ENCODE peak calls at places on chromosomes 6 and 20, in nine cellular contexts. A is naive thymus-derived CD4-positive, alpha-beta T cell; H is GM23248; L is cardiac muscle cell; Y is MM.1S; R is CD8-positive, alpha-beta memory T cell; Z is gastrocnemius medialis; G is neural progenitor cell; X is ovary. P is an unnamed sample.

GRCh38 chr6:38773338-38773737 is 58.2 kb downstream of the DNAH8 start:
- DNase-seq in A (no peak), H (no peak), L (peak; percentile 3), Y (peak; percentile 24), R (no peak), Z (no peak), G (peak; percentile 59), X (no peak), P (no peak)

GRCh38 chr6:55433446-55434130 is 106.3 kb downstream of the GFRAL start:
- DNase-seq in A (no peak), H (peak; percentile 50), L (no peak), Y (no peak), R (no peak), Z (no peak), G (peak; percentile 50), X (no peak), P (no peak)

GRCh38 chr6:144922120-144922722 is 637.1 kb downstream of the UTRN start:
- DNase-seq in A (no peak), H (peak; percentile 92), L (no peak), Y (no peak), R (no peak), Z (peak; percentile 2), G (no peak), X (no peak), P (no peak)

GRCh38 chr20:5492941-5493340 is 176.2 kb upstream of the PROKR2 start:
- DNase-seq in A (no peak), H (no peak), L (no peak), Y (no peak), R (no peak), Z (no peak), G (no peak), X (no peak), P (no peak)

GRCh38 chr6:139569561-139569960 is 195.1 kb upstream of the CITED2 start:
- DNase-seq in A (no peak), H (peak; percentile 83), L (no peak), Y (no peak), R (no peak), Z (no peak), G (no peak), X (no peak), P (no peak)

GRCh38 chr6:153003294-153003645 is 761 bp upstream of the MTRF1L start:
- DNase-seq in A (no peak), H (peak; percentile 46), L (peak; percentile 13), Y (no peak), R (no peak), Z (no peak), G (peak; percentile 15), X (no peak), P (no peak)

GRCh38 chr6:104908031-104908430 is 48.3 kb upstream of the HACE1 start:
- DNase-seq in A (no peak), H (peak; percentile 54), L (no peak), Y (no peak), R (no peak), Z (no peak), G (no peak), X (no peak), P (no peak)

GRCh38 chr6:32825966-32826365 is 9.2 kb upstream of the HLA-DOB start:
- DNase-seq in A (no peak), H (peak; percentile 71), L (peak; percentile 22), Y (no peak), R (no peak), Z (no peak), G (peak; percentile 59), X (no peak), P (no peak)

GRCh38 chr6:14743465-14744211 is 502.2 kb upstream of the JARID2 start:
- DNase-seq in A (no peak), H (peak; percentile 99), L (no peak), Y (no peak), R (peak; percentile 8), Z (peak; percentile 35), G (no peak), X (no peak), P (no peak)

GRCh38 chr20:58570181-58570859 is 55.1 kb upstream of the APCDD1L start:
- DNase-seq in A (no peak), H (no peak), L (no peak), Y (no peak), R (no peak), Z (no peak), G (no peak), X (no peak), P (no peak)

GRCh38 chr6:52984247-52984646 is 10.8 kb downstream of the GSTA4 start:
- DNase-seq in A (peak; percentile 62), H (peak; percentile 9), L (no peak), Y (peak; percentile 95), R (peak; percentile 16), Z (no peak), G (no peak), X (no peak), P (no peak)

GRCh38 chr6:156107514-156108150 is 652.0 kb upstream of the NOX3 start:
- DNase-seq in A (no peak), H (no peak), L (no peak), Y (no peak), R (no peak), Z (no peak), G (peak; percentile 45), X (no peak), P (no peak)

GRCh38 chr6:33983109-33983475 is 162.8 kb downstream of the GRM4 start:
- DNase-seq in A (no peak), H (peak; percentile 34), L (no peak), Y (peak; percentile 7), R (no peak), Z (peak; percentile 4), G (no peak), X (no peak), P (no peak)

GRCh38 chr20:32446301-32447100 is 88.4 kb downstream of the ASXL1 start:
- DNase-seq in A (no peak), H (no peak), L (no peak), Y (no peak), R (no peak), Z (no peak), G (no peak), X (no peak), P (no peak)

GRCh38 chr6:140203611-140204553 is 829.4 kb upstream of the CITED2 start:
- DNase-seq in A (no peak), H (peak; percentile 45), L (peak; percentile 5), Y (peak; percentile 39), R (no peak), Z (no peak), G (no peak), X (no peak), P (no peak)

GRCh38 chr20:58891686-58892125 is 39.2 kb downstream of the GNAS start:
- DNase-seq in A (no peak), H (peak; percentile 70), L (peak; percentile 66), Y (peak; percentile 40), R (no peak), Z (no peak), G (peak; percentile 84), X (peak; percentile 71), P (no peak)

GRCh38 chr6:166862287-166862977 is 93.9 kb downstream of the RNASET2 start:
- DNase-seq in A (peak; percentile 25), H (peak; percentile 23), L (peak; percentile 70), Y (no peak), R (no peak), Z (no peak), G (peak; percentile 76), X (peak; percentile 26), P (no peak)

GRCh38 chr6:154548130-154548830 is 37.8 kb upstream of the CNKSR3 start:
- DNase-seq in A (no peak), H (no peak), L (no peak), Y (no peak), R (no peak), Z (no peak), G (no peak), X (peak; percentile 38), P (no peak)

DNA sequence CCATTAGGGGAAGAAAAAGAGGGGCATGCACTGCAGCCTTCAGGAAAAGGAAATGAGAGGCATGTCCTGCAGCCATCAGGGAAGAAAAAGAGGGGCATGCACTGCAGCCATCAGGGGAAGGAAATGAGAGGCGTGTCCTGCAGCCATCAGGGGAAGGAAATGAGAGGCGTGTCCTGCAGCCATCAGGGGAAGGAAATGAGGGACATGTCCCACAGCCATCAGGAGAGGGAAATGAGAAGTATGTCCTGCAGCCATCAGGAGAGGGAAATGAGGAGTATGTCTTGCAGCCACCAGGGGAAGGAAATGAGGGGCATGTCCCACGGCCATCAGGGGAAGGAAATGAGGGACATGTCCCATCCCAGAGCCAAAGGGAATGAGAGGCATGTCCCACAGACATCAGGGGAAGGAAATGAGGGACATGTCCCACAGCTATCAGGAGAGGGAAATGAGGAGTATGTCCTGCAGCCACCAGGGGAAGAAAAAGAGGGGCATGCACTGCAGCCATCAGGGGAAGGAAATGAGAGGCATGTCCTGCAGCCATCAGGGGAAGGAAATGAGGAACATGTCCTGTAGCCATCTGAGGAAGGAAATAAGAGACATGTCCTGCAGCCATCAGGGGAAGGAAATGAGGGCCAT is 52.0 kb downstream of the PSMB1 start:
- DNase-seq in A (no peak), H (no peak), L (no peak), Y (no peak), R (no peak), Z (no peak), G (no peak), X (no peak), P (no peak)
- H3K27ac ChIP-seq in A (no peak overlapping the region), H (no peak overlapping the region), L (no peak overlapping the region), Y (no peak overlapping the region), R (no peak overlapping the region), Z (no peak overlapping the region), G (no peak overlapping the region), X (no peak overlapping the region), P (no peak overlapping the region)

GRCh38 chr6:37516920-37517405 is 17.3 kb upstream of the CCDC167 start:
- DNase-seq in A (no peak), H (no peak), L (no peak), Y (no peak), R (no peak), Z (no peak), G (no peak), X (no peak), P (no peak)
- H3K4me1 ChIP-seq in A (peaks cover 70% of the 10 kb centered on the region), H (no peaks in the 10 kb centered on the region), L (peaks cover 7% of the 10 kb centered on the region), Y (no peaks in the 10 kb centered on the region), R (peaks cover 88% of the 10 kb centered on the region), Z (no peaks in the 10 kb centered on the region), G (peaks cover 52% of the 10 kb centered on the region), X (no peaks in the 10 kb centered on the region), P (peaks cover 7% of the 10 kb centered on the region)

GRCh38 chr6:125570546-125570945 is 178.9 kb upstream of the HEY2 start:
- DNase-seq in A (no peak), H (no peak), L (no peak), Y (no peak), R (no peak), Z (no peak), G (no peak), X (no peak), P (peak; percentile 9)
- H3K27ac ChIP-seq in A (no peak overlapping the region), H (no peak overlapping the region), L (no peak overlapping the region), Y (no peak overlapping the region), R (no peak overlapping the region), Z (no peak overlapping the region), G (no peak overlapping the region), X (no peak overlapping the region), P (peak overlapping the region; percentile 61)

GRCh38 chr20:35653893-35654292 is 10.8 kb downstream of the CPNE1 start:
- DNase-seq in A (no peak), H (no peak), L (no peak), Y (no peak), R (no peak), Z (no peak), G (no peak), X (no peak), P (no peak)
- H3K4me1 ChIP-seq in A (peaks cover 29% of the 10 kb centered on the region), H (peaks cover 25% of the 10 kb centered on the region), L (peaks cover 4% of the 10 kb centered on the region), Y (no peaks in the 10 kb centered on the region), R (peaks cover 38% of the 10 kb centered on the region), Z (peaks cover 46% of the 10 kb centered on the region), G (no peaks in the 10 kb centered on the region), X (peaks cover 7% of the 10 kb centered on the region), P (peaks cover 56% of the 10 kb centered on the region)